ENCODE peak calls at places on chromosome 19, in eight cellular contexts. E is HT1080, Q is EL, Z is tibial nerve, O is iPS DF 6.9, B is erythroblast, U is left ventricle myocardium inferior, G is endothelial cell. M is an unnamed sample.

GRCh38 chr19:30739394-30739793 is 367.2 kb downstream of the ZNF536 start:
- DNase-seq in E (no peak), Q (no peak), Z (peak; percentile 75), O (no peak), B (no peak), U (no peak), G (no peak), M (no peak)

GRCh38 chr19:52102163-52102562 is 6.6 kb upstream of the ZNF841 start:
- DNase-seq in E (no peak), Q (no peak), Z (no peak), O (no peak), B (no peak), U (no peak), G (no peak), M (no peak)

GRCh38 chr19:344625-345319 is at the start of gene MIER2:
- DNase-seq in E (no peak), Q (peak; percentile 78), Z (peak; percentile 85), O (peak; percentile 27), B (peak; percentile 86), U (peak; percentile 87), G (peak; percentile 97), M (peak; percentile 100)

GRCh38 chr19:12858041-12858928 is 20.0 kb downstream of the MAST1 start:
- DNase-seq in E (no peak), Q (no peak), Z (no peak), O (no peak), B (no peak), U (no peak), G (no peak), M (no peak)

GRCh38 chr19:17618919-17619318 is 63.5 kb downstream of the COLGALT1 start:
- DNase-seq in E (no peak), Q (no peak), Z (no peak), O (no peak), B (no peak), U (no peak), G (no peak), M (no peak)

GRCh38 chr19:805600-806550 is 8.6 kb downstream of the PTBP1 start:
- DNase-seq in E (no peak), Q (no peak), Z (no peak), O (no peak), B (no peak), U (no peak), G (no peak), M (no peak)

GRCh38 chr19:10286803-10287737 is at the start of gene ICAM4:
- DNase-seq in E (no peak), Q (peak; percentile 30), Z (no peak), O (no peak), B (peak; percentile 92), U (peak; percentile 87), G (no peak), M (no peak)

GRCh38 chr19:16024266-16025107 is 51.8 kb upstream of the TPM4 start:
- DNase-seq in E (no peak), Q (no peak), Z (no peak), O (no peak), B (no peak), U (no peak), G (no peak), M (no peak)

GRCh38 chr19:38793186-38793585 is 4.2 kb downstream of the LGALS7B start:
- DNase-seq in E (peak; percentile 30), Q (peak; percentile 60), Z (no peak), O (no peak), B (no peak), U (no peak), G (no peak), M (no peak)

GRCh38 chr19:10620786-10621185 is 4.6 kb upstream of the SLC44A2 start:
- DNase-seq in E (no peak), Q (no peak), Z (no peak), O (no peak), B (no peak), U (no peak), G (no peak), M (no peak)

GRCh38 chr19:49366110-49366509 is 2.4 kb downstream of the DKKL1 start:
- DNase-seq in E (no peak), Q (no peak), Z (no peak), O (no peak), B (no peak), U (no peak), G (no peak), M (no peak)

GRCh38 chr19:3699071-3699740 is 1.1 kb downstream of the PIP5K1C start:
- DNase-seq in E (peak; percentile 36), Q (peak; percentile 60), Z (peak; percentile 52), O (no peak), B (no peak), U (peak; percentile 55), G (no peak), M (no peak)

GRCh38 chr19:5880604-5881078 is 10.3 kb upstream of the FUT5 start:
- DNase-seq in E (no peak), Q (peak; percentile 53), Z (no peak), O (no peak), B (no peak), U (peak; percentile 78), G (no peak), M (no peak)

GRCh38 chr19:32336259-32337111 is 8.9 kb upstream of the ZNF507 start:
- DNase-seq in E (no peak), Q (no peak), Z (no peak), O (no peak), B (no peak), U (peak; percentile 34), G (no peak), M (no peak)

GRCh38 chr19:31378404-31378803 is 29.2 kb upstream of the TSHZ3 start:
- DNase-seq in E (peak; percentile 82), Q (peak; percentile 80), Z (peak; percentile 24), O (no peak), B (no peak), U (peak; percentile 44), G (no peak), M (no peak)

GRCh38 chr19:5487222-5487621 is 32.0 kb downstream of the ZNRF4 start:
- DNase-seq in E (no peak), Q (no peak), Z (no peak), O (no peak), B (no peak), U (no peak), G (no peak), M (no peak)

GRCh38 chr19:3479177-3479818 is 1.0 kb downstream of the SMIM24 start:
- DNase-seq in E (no peak), Q (peak; percentile 33), Z (no peak), O (no peak), B (peak; percentile 70), U (no peak), G (no peak), M (peak; percentile 65)

GRCh38 chr19:56900573-56901097 is 60.1 kb upstream of the PEG3 start:
- DNase-seq in E (no peak), Q (no peak), Z (no peak), O (no peak), B (no peak), U (no peak), G (no peak), M (no peak)

GRCh38 chr19:52142001-52142595 is 2.4 kb upstream of the ZNF616 start:
- DNase-seq in E (peak; percentile 15), Q (no peak), Z (no peak), O (no peak), B (no peak), U (no peak), G (no peak), M (no peak)

GRCh38 chr19:47699360-47699917 is 13.8 kb upstream of the EHD2 start:
- DNase-seq in E (peak; percentile 47), Q (peak; percentile 39), Z (no peak), O (no peak), B (peak; percentile 47), U (no peak), G (peak; percentile 74), M (peak; percentile 75)

GRCh38 chr19:50565984-50566903 is 2.0 kb downstream of the LRRC4B start:
- DNase-seq in E (no peak), Q (no peak), Z (no peak), O (no peak), B (no peak), U (no peak), G (no peak), M (no peak)

GRCh38 chr19:41974652-41975051 is 15.5 kb upstream of the RABAC1 start:
- DNase-seq in E (no peak), Q (no peak), Z (no peak), O (no peak), B (no peak), U (no peak), G (no peak), M (no peak)

GRCh38 chr19:45069056-45069455 is 7.2 kb downstream of the ZNF296 start:
- DNase-seq in E (no peak), Q (peak; percentile 22), Z (no peak), O (no peak), B (no peak), U (peak; percentile 21), G (no peak), M (no peak)

GRCh38 chr19:56562766-56563165 is 4.5 kb upstream of the ZNF470 start:
- DNase-seq in E (no peak), Q (no peak), Z (no peak), O (no peak), B (no peak), U (no peak), G (no peak), M (no peak)

GRCh38 chr19:1935484-1936208 is 5.3 kb upstream of the CSNK1G2 start:
- DNase-seq in E (peak; percentile 65), Q (peak; percentile 25), Z (no peak), O (no peak), B (peak; percentile 61), U (no peak), G (no peak), M (no peak)

GRCh38 chr19:49896863-49897621 is at the start of gene IL4I1:
- DNase-seq in E (peak; percentile 54), Q (peak; percentile 34), Z (peak; percentile 36), O (no peak), B (no peak), U (no peak), G (no peak), M (peak; percentile 70)

GRCh38 chr19:12656899-12657571 is 9.5 kb downstream of the MAN2B1 start:
- DNase-seq in E (no peak), Q (no peak), Z (no peak), O (no peak), B (peak; percentile 27), U (no peak), G (no peak), M (no peak)

GRCh38 chr19:9431475-9431874 is 3.9 kb downstream of the ZNF266 start:
- DNase-seq in E (peak; percentile 10), Q (peak; percentile 33), Z (no peak), O (peak; percentile 68), B (peak; percentile 54), U (peak; percentile 35), G (peak; percentile 18), M (peak; percentile 72)

GRCh38 chr19:33219261-33219812 is 6.3 kb downstream of the SLC7A10 start:
- DNase-seq in E (peak; percentile 81), Q (no peak), Z (no peak), O (no peak), B (no peak), U (no peak), G (no peak), M (no peak)

GRCh38 chr19:49058592-49058991 is 1.0 kb upstream of the CGB7 start:
- DNase-seq in E (no peak), Q (peak; percentile 43), Z (no peak), O (no peak), B (no peak), U (no peak), G (no peak), M (no peak)

GRCh38 chr19:35134601-35135091 is at the start of gene LGI4:
- DNase-seq in E (no peak), Q (no peak), Z (no peak), O (no peak), B (no peak), U (no peak), G (no peak), M (no peak)

GRCh38 chr19:41373993-41374392 is 2.3 kb upstream of the TMEM91 start:
- DNase-seq in E (no peak), Q (peak; percentile 92), Z (peak; percentile 75), O (no peak), B (no peak), U (peak; percentile 90), G (no peak), M (no peak)

GRCh38 chr19:23823952-23824389 is 65.3 kb upstream of the ZNF681 start:
- DNase-seq in E (peak; percentile 28), Q (peak; percentile 19), Z (no peak), O (peak; percentile 33), B (peak; percentile 17), U (no peak), G (peak; percentile 31), M (no peak)

GRCh38 chr19:54173951-54174817 is 1.2 kb upstream of the TMC4 start:
- DNase-seq in E (no peak), Q (no peak), Z (no peak), O (no peak), B (no peak), U (no peak), G (no peak), M (no peak)

M was measured in stimulated activated effector memory CD8-positive, alpha-beta T cell treated with anti-CD3 and anti-CD28 coated beads, Interleukin-12 subunit alpha, Interleukin-12 subunit beta, amount 100 ng/mL, for 72 hours.